ENCODE peak calls at places on chromosomes 13 and 19, in four cellular contexts. Y, N, D and C are unnamed samples.

GRCh38 chr13:93309886-93310520 is 83.4 kb downstream of the GPC6 start:
- DNase-seq in N (no peak), D (no peak), Y (no peak), C (no peak)

GRCh38 chr19:45766919-45767346 is 2.1 kb downstream of the SIX5 start:
- DNase-seq in D (no peak), N (no peak), Y (no peak), C (no peak)

GRCh38 chr19:37953576-37954303 is 46.7 kb downstream of the SIPA1L3 start:
- DNase-seq in D (no peak), Y (no peak), N (no peak), C (no peak)

GRCh38 chr13:23725922-23726321 is 155.7 kb downstream of the TNFRSF19 start:
- DNase-seq in Y (no peak), D (no peak), N (no peak), C (no peak)

GRCh38 chr13:34591801-34592454 is 350.1 kb upstream of the NBEA start:
- DNase-seq in Y (no peak), N (no peak), D (no peak), C (no peak)

GRCh38 chr19:18424890-18425514 is 5.8 kb downstream of the SSBP4 start:
- DNase-seq in N (no peak), D (no peak), Y (no peak), C (no peak)

GRCh38 chr13:101341464-101341863 is 74.8 kb downstream of the NALCN start:
- DNase-seq in D (no peak), N (no peak), Y (no peak), C (no peak)

GRCh38 chr19:53868091-53868891 is 608 bp downstream of the MYADM start:
- DNase-seq in Y (peak), N (no peak), D (peak), C (peak)

GRCh38 chr13:93984876-93985275 is 494.6 kb downstream of the DCT start:
- DNase-seq in Y (no peak), D (no peak), N (no peak), C (no peak)

GRCh38 chr13:24220086-24220703 is 59.7 kb downstream of the SPATA13 start:
- DNase-seq in D (peak), Y (peak), N (peak), C (peak)

GRCh38 chr19:3320354-3320670 is 46.1 kb upstream of the NFIC start:
- DNase-seq in D (no peak), Y (no peak), N (no peak), C (no peak)

GRCh38 chr19:4694211-4694987 is 24.3 kb upstream of the MYDGF start:
- DNase-seq in N (no peak), D (no peak), Y (peak), C (no peak)

GRCh38 chr19:5111051-5111450 is 142.1 kb downstream of the KDM4B start:
- DNase-seq in D (no peak), Y (no peak), N (no peak), C (no peak)

GRCh38 chr19:9793051-9793591 is 24.6 kb upstream of the ZNF846 start:
- DNase-seq in Y (no peak), D (peak), N (no peak), C (no peak)

GRCh38 chr13:80430561-80430960 is 89.6 kb upstream of the SPRY2 start:
- DNase-seq in D (no peak), N (no peak), Y (no peak), C (no peak)

GRCh38 chr19:57708641-57709354 is at the start of gene ZNF154:
- DNase-seq in Y (no peak), D (peak), N (no peak), C (no peak)

GRCh38 chr19:35436477-35437141 is 11.4 kb upstream of the FFAR2 start:
- DNase-seq in Y (peak), D (no peak), N (no peak), C (no peak)

GRCh38 chr19:53467138-53467502 is 413 bp upstream of the ZNF813 start:
- DNase-seq in D (no peak), N (no peak), Y (no peak), C (no peak)

GRCh38 chr19:49155830-49156346 is 692 bp upstream of the HRC start:
- DNase-seq in N (no peak), Y (no peak), D (no peak), C (no peak)

GRCh38 chr13:35210234-35210633 is 266.3 kb downstream of the MAB21L1 start:
- DNase-seq in Y (no peak), N (no peak), D (no peak), C (no peak)

GRCh38 chr13:97352815-97353214 is 81.2 kb upstream of the RAP2A start:
- DNase-seq in Y (no peak), N (no peak), D (no peak), C (no peak)

GRCh38 chr13:107743983-107744382 is 471.4 kb downstream of the LIG4 start:
- DNase-seq in N (no peak), D (no peak), Y (no peak), C (peak)

GRCh38 chr19:4744451-4745170 is 21.0 kb upstream of the DPP9 start:
- DNase-seq in N (no peak), Y (peak), D (no peak), C (no peak)

GRCh38 chr19:52670046-52670445 is 31.9 kb upstream of the ZNF83 start:
- DNase-seq in Y (no peak), D (no peak), N (no peak), C (no peak)

GRCh38 chr13:31927219-31927653 is 104.3 kb upstream of the FRY start:
- DNase-seq in N (peak), Y (no peak), D (peak), C (no peak)

GRCh38 chr19:40449506-40449905 is 5.4 kb upstream of the SERTAD3 start:
- DNase-seq in N (no peak), D (no peak), Y (no peak), C (no peak)

GRCh38 chr13:112131081-112131739 is 64.3 kb downstream of the SOX1 start:
- DNase-seq in N (no peak), D (no peak), Y (no peak), C (no peak)

GRCh38 chr19:22140356-22140755 is 56.4 kb downstream of the ZNF676 start:
- DNase-seq in Y (no peak), N (no peak), D (no peak), C (no peak)

GRCh38 chr13:112204376-112204775 is 137.4 kb downstream of the SOX1 start:
- DNase-seq in N (no peak), Y (no peak), D (no peak), C (no peak)

GRCh38 chr13:103277959-103278673 is 211.9 kb upstream of the SLC10A2 start:
- DNase-seq in N (no peak), Y (no peak), D (no peak), C (no peak)

GRCh38 chr13:23427342-23428182 is 5.9 kb downstream of the SACS start:
- DNase-seq in N (no peak), Y (peak), D (peak), C (no peak)

GRCh38 chr19:38653028-38653571 is 5.7 kb downstream of the ACTN4 start:
- DNase-seq in Y (no peak), N (peak), D (peak), C (no peak)

GRCh38 chr13:36752673-36753072 is 66.3 kb upstream of the RFXAP start:
- DNase-seq in N (no peak), Y (no peak), D (no peak), C (no peak)

GRCh38 chr13:25874907-25875306 is 176.9 kb downstream of the SHISA2 start:
- DNase-seq in D (no peak), N (no peak), Y (no peak), C (no peak)

GRCh38 chr19:7552781-7553180 is 17.3 kb downstream of the PNPLA6 start:
- DNase-seq in D (no peak), Y (no peak), N (no peak), C (no peak)

GRCh38 chr13:105213512-105213911 is 1322.0 kb downstream of the EFNB2 start:
- DNase-seq in Y (no peak), D (no peak), N (no peak), C (no peak)